ENCODE peak calls at places on chromosome 2, in six cellular contexts. One of them, this sample, is unnamed.

GRCh38 chr2:807300-807699 is 130.1 kb upstream of the TMEM18 start:
- DNase-seq in GM12878: no peak
- DNase-seq in HepG2: no peak
- DNase-seq in K562: peak
- DNase-seq in H1: no peak
- DNase-seq in GM12891: no peak
- DNase-seq in this sample: no peak

GRCh38 chr2:127429844-127430425 is 11.7 kb downstream of the PROC start:
- DNase-seq in H1: peak
- DNase-seq in GM12891: no peak
- DNase-seq in K562: no peak
- DNase-seq in GM12878: no peak
- DNase-seq in HepG2: no peak
- DNase-seq in this sample: no peak

GRCh38 chr2:57981369-57981768 is 65.2 kb upstream of the VRK2 start:
- DNase-seq in GM12891: no peak
- DNase-seq in GM12878: no peak
- DNase-seq in K562: no peak
- DNase-seq in H1: no peak
- DNase-seq in HepG2: no peak
- DNase-seq in this sample: no peak

GRCh38 chr2:38598200-38598990 is 4.3 kb downstream of the HNRNPLL start:
- DNase-seq in HepG2: no peak
- DNase-seq in GM12878: no peak
- DNase-seq in H1: no peak
- DNase-seq in GM12891: no peak
- DNase-seq in K562: no peak
- DNase-seq in this sample: no peak

GRCh38 chr2:198545411-198545810 is 741.0 kb downstream of the PLCL1 start:
- DNase-seq in K562: no peak
- DNase-seq in GM12891: no peak
- DNase-seq in GM12878: no peak
- DNase-seq in HepG2: no peak
- DNase-seq in H1: no peak
- DNase-seq in this sample: no peak

GRCh38 chr2:1590611-1591460 is 153.5 kb downstream of the PXDN start:
- DNase-seq in K562: no peak
- DNase-seq in GM12878: no peak
- DNase-seq in H1: peak
- DNase-seq in GM12891: no peak
- DNase-seq in HepG2: no peak
- DNase-seq in this sample: no peak

GRCh38 chr2:62642429-62643099 is 62.9 kb upstream of the EHBP1 start:
- DNase-seq in GM12891: no peak
- DNase-seq in K562: no peak
- DNase-seq in HepG2: peak
- DNase-seq in H1: no peak
- DNase-seq in GM12878: no peak
- DNase-seq in this sample: no peak

GRCh38 chr2:40240067-40240466 is 211.8 kb downstream of the SLC8A1 start:
- DNase-seq in K562: no peak
- DNase-seq in HepG2: no peak
- DNase-seq in GM12878: no peak
- DNase-seq in H1: no peak
- DNase-seq in GM12891: no peak
- DNase-seq in this sample: no peak

GRCh38 chr2:105919191-105919811 is 174.6 kb downstream of the NCK2 start:
- DNase-seq in GM12891: no peak
- DNase-seq in K562: no peak
- DNase-seq in H1: no peak
- DNase-seq in HepG2: peak
- DNase-seq in GM12878: no peak
- DNase-seq in this sample: no peak

GRCh38 chr2:11866358-11867335 is 120.2 kb downstream of the LPIN1 start:
- DNase-seq in H1: peak
- DNase-seq in HepG2: no peak
- DNase-seq in GM12878: peak
- DNase-seq in GM12891: no peak
- DNase-seq in K562: no peak
- DNase-seq in this sample: no peak

GRCh38 chr2:196592331-196592911 is 47.1 kb upstream of the CCDC150 start:
- DNase-seq in K562: no peak
- DNase-seq in HepG2: no peak
- DNase-seq in GM12878: no peak
- DNase-seq in H1: no peak
- DNase-seq in GM12891: peak
- DNase-seq in this sample: no peak

GRCh38 chr2:193537531-193537930 is 1342.8 kb upstream of the TMEFF2 start:
- DNase-seq in HepG2: no peak
- DNase-seq in GM12878: no peak
- DNase-seq in K562: no peak
- DNase-seq in GM12891: no peak
- DNase-seq in H1: no peak
- DNase-seq in this sample: no peak

GRCh38 chr2:38600242-38600891 is 2.4 kb downstream of the HNRNPLL start:
- DNase-seq in K562: peak
- DNase-seq in H1: no peak
- DNase-seq in GM12891: no peak
- DNase-seq in GM12878: no peak
- DNase-seq in HepG2: peak
- DNase-seq in this sample: no peak

GRCh38 chr2:127678531-127678930 is 3.2 kb upstream of the LIMS2 start:
- DNase-seq in HepG2: no peak
- DNase-seq in GM12891: no peak
- DNase-seq in K562: no peak
- DNase-seq in H1: no peak
- DNase-seq in GM12878: no peak
- DNase-seq in this sample: no peak

GRCh38 chr2:101287303-101287702 is 21.2 kb downstream of the RNF149 start:
- DNase-seq in HepG2: no peak
- DNase-seq in GM12891: no peak
- DNase-seq in K562: no peak
- DNase-seq in GM12878: no peak
- DNase-seq in H1: no peak
- DNase-seq in this sample: no peak

GRCh38 chr2:142758973-142759372 is 118.5 kb upstream of the KYNU start:
- DNase-seq in K562: no peak
- DNase-seq in H1: no peak
- DNase-seq in HepG2: no peak
- DNase-seq in GM12878: no peak
- DNase-seq in GM12891: no peak
- DNase-seq in this sample: no peak

GRCh38 chr2:164151518-164151917 is 415.7 kb upstream of the FIGN start:
- DNase-seq in GM12891: no peak
- DNase-seq in HepG2: no peak
- DNase-seq in GM12878: no peak
- DNase-seq in H1: no peak
- DNase-seq in K562: no peak
- DNase-seq in this sample: no peak

GRCh38 chr2:144477943-144478283 is 42.0 kb downstream of the ZEB2 start:
- DNase-seq in GM12878: no peak
- DNase-seq in HepG2: no peak
- DNase-seq in K562: no peak
- DNase-seq in H1: no peak
- DNase-seq in GM12891: no peak
- DNase-seq in this sample: no peak

DNA sequence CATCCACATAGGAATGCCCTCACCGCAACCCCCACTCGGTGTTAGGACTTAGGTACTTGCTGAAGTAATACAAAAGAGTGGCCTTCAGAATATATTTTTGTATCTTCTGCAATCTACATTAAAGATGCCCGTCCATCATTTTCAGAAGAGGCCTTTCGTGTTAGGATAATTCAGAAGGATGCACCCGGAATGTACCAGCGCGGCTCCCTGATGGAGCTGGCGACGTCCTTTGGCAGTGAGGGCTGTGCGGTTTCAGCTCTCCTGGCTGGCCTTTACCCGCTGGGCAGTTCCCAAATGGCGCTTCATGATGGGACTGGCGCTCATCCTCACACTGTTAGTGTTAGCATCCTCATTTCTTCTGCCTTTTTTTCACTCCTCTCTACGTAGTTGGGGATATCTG is 15.3 kb downstream of the TWIST2 start:
- DNase-seq in GM12891: no peak
- DNase-seq in HepG2: no peak
- DNase-seq in GM12878: no peak
- DNase-seq in K562: no peak
- DNase-seq in H1: no peak
- DNase-seq in this sample: no peak
- TF ChIP-seq POLR2AphosphoS5 in GM12891: no peak
- TF ChIP-seq POLR2AphosphoS5 in HepG2: no peak
- TF ChIP-seq POLR2AphosphoS5 in GM12878: no peak
- TF ChIP-seq POLR2AphosphoS5 in K562: no peak
- TF ChIP-seq POLR2AphosphoS5 in H1: no peak
- TF ChIP-seq POLR2AphosphoS5 in this sample: no peak

GRCh38 chr2:43420310-43420903 is 175.4 kb downstream of the THADA start:
- DNase-seq in H1: no peak
- DNase-seq in HepG2: peak
- DNase-seq in GM12891: no peak
- DNase-seq in GM12878: no peak
- DNase-seq in K562: no peak
- DNase-seq in this sample: no peak

GRCh38 chr2:43418673-43419072 is 177.2 kb downstream of the THADA start:
- DNase-seq in H1: no peak
- DNase-seq in GM12891: no peak
- DNase-seq in GM12878: no peak
- DNase-seq in HepG2: no peak
- DNase-seq in K562: no peak
- DNase-seq in this sample: no peak

GRCh38 chr2:43419886-43420285 is 176.0 kb downstream of the THADA start:
- DNase-seq in GM12878: no peak
- DNase-seq in GM12891: no peak
- DNase-seq in K562: no peak
- DNase-seq in HepG2: no peak
- DNase-seq in H1: no peak
- DNase-seq in this sample: no peak

GRCh38 chr2:43423941-43424261 is 171.9 kb downstream of the THADA start:
- DNase-seq in GM12891: no peak
- DNase-seq in GM12878: no peak
- DNase-seq in HepG2: no peak
- DNase-seq in H1: no peak
- DNase-seq in K562: no peak
- DNase-seq in this sample: no peak

GRCh38 chr2:43421194-43421593 is 174.6 kb downstream of the THADA start:
- DNase-seq in GM12878: no peak
- DNase-seq in H1: no peak
- DNase-seq in HepG2: no peak
- DNase-seq in K562: no peak
- DNase-seq in GM12891: no peak
- DNase-seq in this sample: no peak
- TF ChIP-seq POLR2A in GM12878: no peak
- TF ChIP-seq POLR2A in H1: no peak
- TF ChIP-seq POLR2A in HepG2: no peak
- TF ChIP-seq POLR2A in K562: no peak
- TF ChIP-seq POLR2A in GM12891: no peak
- TF ChIP-seq POLR2A in this sample: no peak

DNA sequence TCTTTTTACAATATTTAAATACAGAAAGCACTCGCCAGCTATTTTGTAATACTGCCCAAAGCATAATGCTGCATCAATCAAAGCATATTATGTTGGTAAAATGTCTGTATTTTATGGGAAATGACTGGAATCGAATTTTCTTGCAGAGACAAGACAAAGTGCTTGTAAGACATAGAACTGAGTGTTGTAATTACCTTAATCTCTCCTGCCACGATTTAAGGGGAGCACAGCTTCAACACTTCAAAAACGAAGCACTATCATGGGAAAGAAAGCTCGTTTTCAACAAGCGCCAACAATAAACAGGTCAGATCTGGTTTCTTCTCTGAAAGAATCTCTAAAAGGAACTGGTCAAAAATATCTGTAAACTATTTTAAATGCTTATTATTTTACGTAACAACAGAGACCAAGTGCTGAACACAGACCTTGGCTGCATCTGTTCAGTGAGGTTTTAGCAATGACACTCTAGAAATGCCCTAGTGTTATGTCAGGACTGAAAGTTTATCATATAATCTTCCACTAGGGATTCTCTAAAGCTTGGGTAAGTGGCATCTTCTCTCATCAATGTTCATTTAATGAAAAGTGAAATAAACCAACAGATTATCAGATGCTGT is 19.0 kb downstream of the RND3 start:
- DNase-seq in GM12891: no peak
- DNase-seq in HepG2: no peak
- DNase-seq in H1: no peak
- DNase-seq in GM12878: no peak
- DNase-seq in K562: no peak
- DNase-seq in this sample: no peak
- TF ChIP-seq TAF1 in GM12891: no peak
- TF ChIP-seq TAF1 in HepG2: no peak
- TF ChIP-seq TAF1 in H1: no peak
- TF ChIP-seq TAF1 in GM12878: no peak
- TF ChIP-seq TAF1 in K562: no peak
- TF ChIP-seq TAF1 in this sample: no peak

GRCh38 chr2:241734208-241734466 is 293 bp upstream of the D2HGDH start:
- DNase-seq in GM12878: no peak
- DNase-seq in K562: no peak
- DNase-seq in HepG2: no peak
- DNase-seq in H1: no peak
- DNase-seq in GM12891: no peak
- DNase-seq in this sample: no peak

GRCh38 chr2:241736111-241736510 is 1.7 kb downstream of the D2HGDH start:
- DNase-seq in HepG2: peak
- DNase-seq in GM12878: no peak
- DNase-seq in GM12891: no peak
- DNase-seq in K562: no peak
- DNase-seq in H1: no peak
- DNase-seq in this sample: no peak

GRCh38 chr2:241733391-241734207 is 831 bp upstream of the D2HGDH start:
- DNase-seq in K562: no peak
- DNase-seq in H1: no peak
- DNase-seq in GM12878: no peak
- DNase-seq in GM12891: no peak
- DNase-seq in HepG2: no peak
- DNase-seq in this sample: no peak

GRCh38 chr2:241738040-241738686 is 3.7 kb downstream of the D2HGDH start:
- DNase-seq in H1: no peak
- DNase-seq in HepG2: no peak
- DNase-seq in K562: no peak
- DNase-seq in GM12878: no peak
- DNase-seq in GM12891: no peak
- DNase-seq in this sample: no peak

DNA sequence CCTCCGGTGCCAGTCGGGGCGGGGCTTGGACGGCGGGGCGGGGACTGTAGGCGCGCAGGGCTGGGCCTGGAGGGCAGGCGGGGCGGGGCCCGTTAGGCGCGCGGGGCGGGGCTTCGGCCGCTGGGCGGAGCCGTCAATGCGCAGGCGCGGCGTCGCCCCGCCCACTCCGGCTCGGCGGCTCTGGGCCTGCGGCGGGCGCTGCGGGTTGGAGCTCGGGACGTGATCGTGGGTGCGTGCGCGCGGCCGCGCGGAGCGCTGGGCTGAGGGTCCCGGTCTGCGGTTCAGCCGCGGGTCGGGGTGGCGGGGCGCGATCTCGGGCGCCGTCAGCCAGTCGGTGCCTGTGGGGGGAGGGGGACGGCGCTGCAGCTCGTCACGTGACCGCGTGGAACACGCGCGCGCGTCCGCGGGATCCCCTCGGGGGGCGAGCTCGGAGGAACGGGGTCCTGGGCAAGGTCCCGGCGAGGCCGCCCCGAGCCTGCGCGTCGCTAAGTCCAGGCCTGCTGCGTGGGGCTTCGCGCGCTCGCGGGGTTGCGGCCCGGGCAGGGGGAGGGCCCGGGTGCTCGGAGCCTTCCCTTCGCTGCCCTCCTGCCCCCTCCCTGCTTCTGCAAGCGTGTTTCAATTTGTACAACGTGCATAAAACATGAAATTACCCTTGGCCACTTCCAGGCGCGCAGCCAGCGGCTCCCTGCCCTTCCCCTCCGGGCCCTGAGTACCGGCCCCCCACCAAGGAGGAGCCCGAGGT is at the start of gene D2HGDH:
- DNase-seq in GM12891: peak
- DNase-seq in HepG2: peak
- DNase-seq in GM12878: no peak
- DNase-seq in H1: peak
- DNase-seq in K562: peak
- DNase-seq in this sample: peak
- TF ChIP-seq POLR2AphosphoS5 in GM12891: peak
- TF ChIP-seq POLR2AphosphoS5 in HepG2: peak
- TF ChIP-seq POLR2AphosphoS5 in GM12878: peak
- TF ChIP-seq POLR2AphosphoS5 in H1: no peak
- TF ChIP-seq POLR2AphosphoS5 in K562: peak
- TF ChIP-seq POLR2AphosphoS5 in this sample: peak

This sample was measured in GM12892.